ENCODE peak calls at places on chromosome 4, in five cellular contexts. W is right cardiac atrium, K is A549, R is endodermal cell, J is cardiac muscle cell. E is an unnamed sample. For H3K4me1, the result is how much of the 10 kb centered on the place peaks cover.

GRCh38 chr4:151418856-151419255 is 9.9 kb downstream of the FHIP1A start:
- DNase-seq in J (no peak), R (no peak), K (no peak), W (no peak), E (no peak)

GRCh38 chr4:27463816-27464215 is 603.2 kb downstream of the STIM2 start:
- DNase-seq in J (peak), K (peak), R (no peak), W (no peak), E (no peak)

GRCh38 chr4:98663226-98664006 is 5.0 kb upstream of the TSPAN5 start:
- DNase-seq in K (no peak), R (no peak), J (no peak), W (peak), E (no peak)

GRCh38 chr4:139084425-139085093 is 69.0 kb downstream of the NOCT start:
- DNase-seq in K (no peak), J (no peak), R (no peak), W (no peak), E (no peak)

GRCh38 chr4:91827914-91828313 is 475.9 kb upstream of the GRID2 start:
- DNase-seq in R (no peak), J (no peak), K (no peak), W (no peak), E (no peak)

GRCh38 chr4:102533348-102533747 is 32.2 kb downstream of the NFKB1 start:
- DNase-seq in J (no peak), R (no peak), W (no peak), K (no peak), E (no peak)

GRCh38 chr4:120071192-120071795 is 4.6 kb upstream of the MAD2L1 start:
- DNase-seq in R (peak), K (peak), J (peak), W (no peak), E (no peak)

GRCh38 chr4:176193126-176193525 is 2.3 kb downstream of the SPATA4 start:
- DNase-seq in R (no peak), K (no peak), W (no peak), J (peak), E (no peak)

GRCh38 chr4:156686120-156686519 is 285.5 kb downstream of the PDGFC start:
- DNase-seq in J (peak), W (no peak), K (no peak), R (no peak), E (no peak)

GRCh38 chr4:123672987-123673386 is 276.4 kb downstream of the SPRY1 start:
- DNase-seq in W (no peak), K (peak), J (peak), R (no peak), E (no peak)

GRCh38 chr4:66048861-66049260 is 378.6 kb upstream of the EPHA5 start:
- DNase-seq in K (no peak), J (peak), R (no peak), W (no peak), E (no peak)

GRCh38 chr4:7708238-7708637 is 231.4 kb downstream of the AFAP1 start:
- DNase-seq in K (no peak), R (no peak), W (no peak), J (no peak), E (no peak)

GRCh38 chr4:56767567-56767966 is 53.9 kb downstream of the SPINK2 start:
- DNase-seq in W (no peak), J (no peak), K (no peak), R (no peak), E (no peak)

GRCh38 chr4:93834371-93835066 is 6.0 kb downstream of the ATOH1 start:
- DNase-seq in K (no peak), W (no peak), J (no peak), R (peak), E (no peak)

GRCh38 chr4:37243061-37243460 is 1.5 kb upstream of the NWD2 start:
- DNase-seq in K (no peak), R (peak), W (no peak), J (no peak), E (no peak)

GRCh38 chr4:108774809-108775530 is 12.1 kb upstream of the ETNPPL start:
- DNase-seq in J (no peak), K (peak), R (no peak), W (peak), E (no peak)

GRCh38 chr4:34664051-34664450 is 1580.3 kb downstream of the ARAP2 start:
- DNase-seq in K (no peak), W (peak), R (no peak), J (no peak), E (no peak)

GRCh38 chr4:23887173-23887572 is 2.7 kb downstream of the PPARGC1A start:
- DNase-seq in R (no peak), J (no peak), W (no peak), K (no peak), E (no peak)

GRCh38 chr4:83320548-83320947 is 14.1 kb downstream of the HPSE start:
- DNase-seq in W (peak), K (no peak), J (peak), R (no peak), E (no peak)

GRCh38 chr4:52877006-52877405 is 14.9 kb downstream of the RASL11B start:
- DNase-seq in K (no peak), J (no peak), R (peak), W (peak), E (no peak)

GRCh38 chr4:34200535-34200934 is 2043.8 kb downstream of the ARAP2 start:
- DNase-seq in K (peak), R (no peak), W (no peak), J (no peak), E (no peak)

GRCh38 chr4:150133605-150134004 is 55.4 kb downstream of the DCLK2 start:
- DNase-seq in R (no peak), J (no peak), W (no peak), K (no peak), E (no peak)

GRCh38 chr4:108454227-108454626 is 166.1 kb upstream of the RPL34 start:
- DNase-seq in J (no peak), K (no peak), W (no peak), R (no peak), E (no peak)

GRCh38 chr4:37480509-37480908 is 205.7 kb downstream of the RELL1 start:
- DNase-seq in K (no peak), R (no peak), W (no peak), J (no peak), E (no peak)

GRCh38 chr4:146023334-146023967 is 84.8 kb upstream of the ZNF827 start:
- DNase-seq in J (no peak), K (no peak), R (no peak), W (no peak), E (no peak)
- H3K4me3 ChIP-seq in J (no peak), K (no peak), R (no peak), W (no peak), E (no peak)

DNA sequence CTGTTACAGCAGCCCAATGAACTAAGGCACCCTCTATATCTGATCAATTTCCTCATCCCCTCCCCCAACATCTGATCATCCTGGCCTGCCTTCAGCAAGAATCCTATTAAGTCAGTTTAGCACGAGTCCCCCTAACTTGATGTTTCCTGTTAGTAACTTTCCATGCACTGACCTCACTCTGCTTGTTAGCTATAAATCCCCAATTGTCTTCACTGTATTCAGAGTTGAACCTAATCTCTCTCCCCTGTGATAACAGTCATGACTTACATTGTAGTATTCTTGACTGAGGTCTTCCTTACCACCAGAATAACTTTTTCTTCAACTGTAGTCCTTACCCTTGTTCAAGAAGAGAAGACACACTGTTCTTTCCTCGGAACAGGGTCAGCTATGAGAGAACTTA is 8.5 kb downstream of the ANXA5 start:
- DNase-seq in K (no peak), R (no peak), W (no peak), J (no peak), E (no peak)
- H3K4me1 ChIP-seq in K (half or more), R (under half), W (under half), J (under half), E (under half)

DNA sequence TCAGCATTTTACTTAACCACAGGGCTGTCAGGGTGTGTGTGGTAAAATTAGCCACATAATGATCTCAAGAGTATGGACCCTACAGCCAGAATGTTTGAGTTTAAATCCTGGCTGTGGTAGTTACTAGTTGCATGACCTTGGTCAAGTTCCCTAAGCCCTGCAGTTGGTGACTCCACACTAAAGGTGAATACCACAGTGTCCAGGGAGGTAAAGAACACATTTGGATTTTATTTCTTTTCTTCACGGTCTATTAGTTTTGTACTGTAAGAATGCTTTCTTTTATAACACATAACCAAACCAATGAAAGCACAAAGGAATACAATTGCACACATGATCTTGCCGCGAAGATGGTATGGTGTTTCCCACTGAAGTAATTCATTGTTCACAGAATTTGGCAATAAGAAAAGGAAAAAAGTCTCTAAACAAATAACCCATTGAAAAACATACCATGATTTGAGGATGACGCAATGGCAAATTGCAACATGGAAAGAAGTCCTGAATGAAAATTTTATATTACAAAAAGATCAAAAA is 37.2 kb upstream of the TRIM2 start:
- DNase-seq in K (no peak), W (no peak), R (no peak), J (peak), E (no peak)
- H3K4me3 ChIP-seq in K (no peak), W (no peak), R (no peak), J (no peak), E (peak)

DNA sequence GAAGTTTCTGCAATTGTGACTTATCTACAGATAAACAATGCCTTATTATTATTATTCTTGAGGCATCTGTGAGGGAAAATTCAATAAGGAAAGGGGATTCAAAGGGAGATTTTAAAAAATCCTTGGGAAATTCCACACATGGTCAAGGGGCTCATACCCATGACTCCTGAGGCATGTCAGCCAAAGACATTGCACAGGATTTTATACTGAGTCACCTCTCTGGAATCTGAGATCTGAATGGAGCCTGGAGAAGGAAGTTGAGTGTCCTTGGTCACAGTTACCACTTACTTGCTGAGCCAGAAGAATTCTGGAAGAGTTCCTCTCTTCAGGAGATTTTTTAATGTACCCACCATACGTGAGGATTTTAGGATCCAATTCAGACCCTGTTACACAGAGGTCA is 14.4 kb upstream of the CXCL8 start:
- DNase-seq in K (peak), W (no peak), J (peak), R (no peak), E (no peak)
- H3K4me1 ChIP-seq in K (half or more), W (under half), J (under half), R (under half), E (under half)

GRCh38 chr4:2811830-2812599 is 19.1 kb downstream of the SH3BP2 start:
- DNase-seq in R (peak), J (peak), W (peak), K (no peak), E (no peak)
- H3K4me3 ChIP-seq in R (no peak), J (no peak), W (peak), K (no peak), E (peak)

GRCh38 chr4:168840988-168841681 is 168.9 kb downstream of the CBR4 start:
- DNase-seq in K (no peak), W (peak), J (no peak), R (no peak), E (no peak)
- H3K4me1 ChIP-seq in K (half or more), W (under half), J (under half), R (under half), E (under half)

DNA sequence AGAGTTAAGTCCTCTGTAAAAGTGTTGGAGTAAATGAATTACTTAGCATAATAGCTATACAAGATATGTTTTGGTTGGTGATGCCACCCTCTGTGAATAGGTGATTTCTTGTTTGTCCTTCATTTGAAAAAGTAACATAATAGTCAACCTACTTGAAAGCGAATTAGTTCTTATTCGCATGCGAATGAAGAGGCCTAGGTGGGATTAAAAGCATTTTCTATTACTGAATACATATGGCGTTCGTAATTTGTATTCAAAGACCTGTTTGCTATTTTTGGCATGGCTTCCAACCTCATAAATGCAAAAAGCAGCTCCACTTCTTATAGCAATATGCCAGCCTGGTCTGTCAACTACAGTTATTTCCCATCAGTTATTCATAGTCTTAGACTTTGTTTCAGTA is 261.2 kb downstream of the TENM3 start:
- DNase-seq in K (no peak), W (no peak), J (no peak), R (no peak), E (no peak)
- H3K4me3 ChIP-seq in K (no peak), W (no peak), J (no peak), R (no peak), E (no peak)

E was measured in breast epithelium.